ENCODE peak calls at places on chromosomes 16 and 17, in six cellular contexts. One of them, this sample, is unnamed.

GRCh38 chr16:85565796-85566501 is 47.2 kb upstream of the GSE1 start:
- DNase-seq in vagina: no peak
- DNase-seq in stomach: no peak
- DNase-seq in A549: no peak
- DNase-seq in endothelial cell of umbilical vein: no peak
- DNase-seq in upper lobe of left lung: peak; percentile 80
- DNase-seq in this sample: no peak

GRCh38 chr16:31135535-31136286 is at the start of gene PRSS8:
- DNase-seq in vagina: no peak
- DNase-seq in stomach: peak; percentile 96
- DNase-seq in A549: no peak
- DNase-seq in endothelial cell of umbilical vein: no peak
- DNase-seq in upper lobe of left lung: peak; percentile 95
- DNase-seq in this sample: no peak

GRCh38 chr16:63346000-63346399 is 1309.8 kb upstream of the CDH8 start:
- DNase-seq in vagina: no peak
- DNase-seq in stomach: no peak
- DNase-seq in A549: no peak
- DNase-seq in endothelial cell of umbilical vein: no peak
- DNase-seq in upper lobe of left lung: no peak
- DNase-seq in this sample: no peak

GRCh38 chr16:58049697-58050185 is 24.2 kb downstream of the MMP15 start:
- DNase-seq in vagina: no peak
- DNase-seq in stomach: no peak
- DNase-seq in A549: no peak
- DNase-seq in endothelial cell of umbilical vein: no peak
- DNase-seq in upper lobe of left lung: no peak
- DNase-seq in this sample: no peak

GRCh38 chr17:74190807-74191206 is 12.7 kb upstream of the RPL38 start:
- DNase-seq in vagina: no peak
- DNase-seq in stomach: no peak
- DNase-seq in A549: no peak
- DNase-seq in endothelial cell of umbilical vein: no peak
- DNase-seq in upper lobe of left lung: no peak
- DNase-seq in this sample: no peak

GRCh38 chr16:31141489-31142108 is 6.1 kb upstream of the PRSS8 start:
- DNase-seq in vagina: peak; percentile 92
- DNase-seq in stomach: no peak
- DNase-seq in A549: no peak
- DNase-seq in endothelial cell of umbilical vein: no peak
- DNase-seq in upper lobe of left lung: peak; percentile 74
- DNase-seq in this sample: no peak

GRCh38 chr16:67093098-67093732 is 16.5 kb upstream of the PHAF1 start:
- DNase-seq in vagina: no peak
- DNase-seq in stomach: no peak
- DNase-seq in A549: no peak
- DNase-seq in endothelial cell of umbilical vein: no peak
- DNase-seq in upper lobe of left lung: no peak
- DNase-seq in this sample: no peak

GRCh38 chr17:82374626-82375331 is 3.2 kb downstream of the UTS2R start:
- DNase-seq in vagina: no peak
- DNase-seq in stomach: no peak
- DNase-seq in A549: no peak
- DNase-seq in endothelial cell of umbilical vein: no peak
- DNase-seq in upper lobe of left lung: peak; percentile 82
- DNase-seq in this sample: no peak

GRCh38 chr16:57533618-57534336 is 2.6 kb downstream of the CCDC102A start:
- DNase-seq in vagina: no peak
- DNase-seq in stomach: peak; percentile 34
- DNase-seq in A549: no peak
- DNase-seq in endothelial cell of umbilical vein: peak; percentile 15
- DNase-seq in upper lobe of left lung: no peak
- DNase-seq in this sample: peak; percentile 33

GRCh38 chr17:50117202-50118040 is 12.5 kb downstream of the SAMD14 start:
- DNase-seq in vagina: no peak
- DNase-seq in stomach: peak; percentile 74
- DNase-seq in A549: peak; percentile 78
- DNase-seq in endothelial cell of umbilical vein: peak; percentile 60
- DNase-seq in upper lobe of left lung: peak; percentile 94
- DNase-seq in this sample: peak; percentile 83

GRCh38 chr17:31721291-31722025 is 137.6 kb downstream of the COPRS start:
- DNase-seq in vagina: no peak
- DNase-seq in stomach: no peak
- DNase-seq in A549: no peak
- DNase-seq in endothelial cell of umbilical vein: no peak
- DNase-seq in upper lobe of left lung: no peak
- DNase-seq in this sample: no peak
- TF ChIP-seq POLR2A in vagina: no peak
- TF ChIP-seq POLR2A in stomach: no peak
- TF ChIP-seq POLR2A in A549: no peak
- TF ChIP-seq POLR2A in endothelial cell of umbilical vein: no peak
- TF ChIP-seq POLR2A in upper lobe of left lung: no peak
- TF ChIP-seq POLR2A in this sample: no peak

GRCh38 chr16:28537076-28537475 is 1.7 kb downstream of the NUPR1 start:
- DNase-seq in vagina: no peak
- DNase-seq in stomach: no peak
- DNase-seq in A549: no peak
- DNase-seq in endothelial cell of umbilical vein: no peak
- DNase-seq in upper lobe of left lung: no peak
- DNase-seq in this sample: no peak

GRCh38 chr16:28534542-28535373 is 4.0 kb downstream of the NUPR1 start:
- DNase-seq in vagina: no peak
- DNase-seq in stomach: peak; percentile 47
- DNase-seq in A549: no peak
- DNase-seq in endothelial cell of umbilical vein: no peak
- DNase-seq in upper lobe of left lung: no peak
- DNase-seq in this sample: peak; percentile 93

GRCh38 chr16:28543072-28543471 is 4.3 kb upstream of the NUPR1 start:
- DNase-seq in vagina: no peak
- DNase-seq in stomach: peak; percentile 69
- DNase-seq in A549: no peak
- DNase-seq in endothelial cell of umbilical vein: no peak
- DNase-seq in upper lobe of left lung: no peak
- DNase-seq in this sample: peak; percentile 76

GRCh38 chr16:28537964-28538732 is 626 bp downstream of the NUPR1 start:
- DNase-seq in vagina: no peak
- DNase-seq in stomach: peak; percentile 30
- DNase-seq in A549: no peak
- DNase-seq in endothelial cell of umbilical vein: no peak
- DNase-seq in upper lobe of left lung: peak; percentile 59
- DNase-seq in this sample: no peak

GRCh38 chr16:28538733-28539596 is at the start of gene NUPR1:
- DNase-seq in vagina: peak; percentile 99
- DNase-seq in stomach: peak; percentile 95
- DNase-seq in A549: peak; percentile 63
- DNase-seq in endothelial cell of umbilical vein: peak; percentile 62
- DNase-seq in upper lobe of left lung: peak; percentile 78
- DNase-seq in this sample: no peak
- TF ChIP-seq POLR2A in vagina: no peak
- TF ChIP-seq POLR2A in stomach: peak; percentile 62
- TF ChIP-seq POLR2A in A549: no peak
- TF ChIP-seq POLR2A in endothelial cell of umbilical vein: no peak
- TF ChIP-seq POLR2A in upper lobe of left lung: no peak
- TF ChIP-seq POLR2A in this sample: no peak

DNA sequence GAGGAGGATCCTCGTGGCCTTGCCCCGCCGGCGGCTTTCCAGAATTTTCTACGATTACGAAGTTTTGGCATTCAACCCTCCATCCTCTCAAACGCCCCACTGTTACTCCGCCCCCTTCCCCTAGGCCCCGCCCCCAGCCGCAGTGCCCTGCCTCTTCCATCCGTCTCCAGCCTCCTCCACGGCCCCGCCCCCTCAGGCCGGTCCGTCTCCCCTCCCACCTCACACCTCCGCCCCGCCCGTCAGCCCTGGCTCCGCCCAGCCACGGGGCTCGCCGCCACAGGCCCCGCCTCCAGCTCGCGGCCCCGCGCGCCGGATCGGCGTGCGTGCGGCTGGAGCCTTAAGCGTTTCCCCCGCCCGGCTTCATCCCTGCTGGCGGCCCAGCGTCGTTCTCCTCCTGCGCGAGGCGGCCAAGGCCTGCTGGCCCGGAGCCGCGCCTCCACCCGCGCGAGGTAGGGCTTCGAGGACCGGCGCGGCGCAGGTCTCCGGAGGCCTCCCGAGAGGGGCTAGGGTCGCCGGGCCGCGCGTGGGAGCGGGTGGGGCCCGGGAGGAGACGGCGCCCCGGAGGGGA is at the start of the genes C17orf67 and DGKE:
- DNase-seq in vagina: peak; percentile 99
- DNase-seq in stomach: peak; percentile 99
- DNase-seq in A549: peak; percentile 85
- DNase-seq in endothelial cell of umbilical vein: peak; percentile 97
- DNase-seq in upper lobe of left lung: peak; percentile 99
- DNase-seq in this sample: peak; percentile 95
- TF ChIP-seq POLR2A in vagina: no peak
- TF ChIP-seq POLR2A in stomach: no peak
- TF ChIP-seq POLR2A in A549: peak; percentile 87
- TF ChIP-seq POLR2A in endothelial cell of umbilical vein: peak; percentile 56
- TF ChIP-seq POLR2A in upper lobe of left lung: no peak
- TF ChIP-seq POLR2A in this sample: peak; percentile 56

GRCh38 chr16:78500659-78501226 is 401.3 kb downstream of the WWOX start:
- DNase-seq in vagina: no peak
- DNase-seq in stomach: no peak
- DNase-seq in A549: no peak
- DNase-seq in endothelial cell of umbilical vein: no peak
- DNase-seq in upper lobe of left lung: no peak
- DNase-seq in this sample: no peak
- TF ChIP-seq POLR2A in vagina: no peak
- TF ChIP-seq POLR2A in stomach: no peak
- TF ChIP-seq POLR2A in A549: no peak
- TF ChIP-seq POLR2A in endothelial cell of umbilical vein: no peak
- TF ChIP-seq POLR2A in upper lobe of left lung: no peak
- TF ChIP-seq POLR2A in this sample: no peak

GRCh38 chr17:59840329-59840907 is 52.3 kb downstream of the TUBD1 start:
- DNase-seq in vagina: no peak
- DNase-seq in stomach: no peak
- DNase-seq in A549: no peak
- DNase-seq in endothelial cell of umbilical vein: peak; percentile 40
- DNase-seq in upper lobe of left lung: no peak
- DNase-seq in this sample: no peak
- TF ChIP-seq POLR2A in vagina: no peak
- TF ChIP-seq POLR2A in stomach: no peak
- TF ChIP-seq POLR2A in A549: no peak
- TF ChIP-seq POLR2A in endothelial cell of umbilical vein: peak; percentile 79
- TF ChIP-seq POLR2A in upper lobe of left lung: no peak
- TF ChIP-seq POLR2A in this sample: no peak

GRCh38 chr17:9241371-9241712 is 220.0 kb downstream of the NTN1 start:
- DNase-seq in vagina: no peak
- DNase-seq in stomach: peak; percentile 28
- DNase-seq in A549: no peak
- DNase-seq in endothelial cell of umbilical vein: no peak
- DNase-seq in upper lobe of left lung: peak; percentile 51
- DNase-seq in this sample: no peak

GRCh38 chr17:9242497-9242881 is 221.2 kb downstream of the NTN1 start:
- DNase-seq in vagina: no peak
- DNase-seq in stomach: no peak
- DNase-seq in A549: no peak
- DNase-seq in endothelial cell of umbilical vein: no peak
- DNase-seq in upper lobe of left lung: peak; percentile 67
- DNase-seq in this sample: no peak

GRCh38 chr17:9242983-9243382 is 221.7 kb downstream of the NTN1 start:
- DNase-seq in vagina: no peak
- DNase-seq in stomach: no peak
- DNase-seq in A549: no peak
- DNase-seq in endothelial cell of umbilical vein: no peak
- DNase-seq in upper lobe of left lung: no peak
- DNase-seq in this sample: no peak

GRCh38 chr17:9240659-9241370 is 219.5 kb downstream of the NTN1 start:
- DNase-seq in vagina: no peak
- DNase-seq in stomach: peak; percentile 47
- DNase-seq in A549: no peak
- DNase-seq in endothelial cell of umbilical vein: peak; percentile 39
- DNase-seq in upper lobe of left lung: peak; percentile 82
- DNase-seq in this sample: no peak

GRCh38 chr17:9241774-9242496 is 220.6 kb downstream of the NTN1 start:
- DNase-seq in vagina: no peak
- DNase-seq in stomach: no peak
- DNase-seq in A549: no peak
- DNase-seq in endothelial cell of umbilical vein: no peak
- DNase-seq in upper lobe of left lung: peak; percentile 49
- DNase-seq in this sample: no peak
- TF ChIP-seq POLR2A in vagina: no peak
- TF ChIP-seq POLR2A in stomach: no peak
- TF ChIP-seq POLR2A in A549: no peak
- TF ChIP-seq POLR2A in endothelial cell of umbilical vein: no peak
- TF ChIP-seq POLR2A in upper lobe of left lung: no peak
- TF ChIP-seq POLR2A in this sample: no peak

GRCh38 chr16:83420206-83420760 is 387.5 kb upstream of the HSBP1 start:
- DNase-seq in vagina: no peak
- DNase-seq in stomach: no peak
- DNase-seq in A549: no peak
- DNase-seq in endothelial cell of umbilical vein: peak; percentile 22
- DNase-seq in upper lobe of left lung: no peak
- DNase-seq in this sample: peak; percentile 46
- TF ChIP-seq POLR2A in vagina: no peak
- TF ChIP-seq POLR2A in stomach: no peak
- TF ChIP-seq POLR2A in A549: no peak
- TF ChIP-seq POLR2A in endothelial cell of umbilical vein: no peak
- TF ChIP-seq POLR2A in upper lobe of left lung: no peak
- TF ChIP-seq POLR2A in this sample: no peak

GRCh38 chr17:77088455-77089117 is 52.2 kb upstream of the SEC14L1 start:
- DNase-seq in vagina: peak; percentile 95
- DNase-seq in stomach: peak; percentile 90
- DNase-seq in A549: peak; percentile 99
- DNase-seq in endothelial cell of umbilical vein: peak; percentile 96
- DNase-seq in upper lobe of left lung: peak; percentile 92
- DNase-seq in this sample: peak; percentile 96
- TF ChIP-seq POLR2A in vagina: no peak
- TF ChIP-seq POLR2A in stomach: peak; percentile 14
- TF ChIP-seq POLR2A in A549: peak; percentile 88
- TF ChIP-seq POLR2A in endothelial cell of umbilical vein: peak; percentile 80
- TF ChIP-seq POLR2A in upper lobe of left lung: no peak
- TF ChIP-seq POLR2A in this sample: peak; percentile 62

GRCh38 chr16:3036726-3037315 is at the start of gene BICDL2:
- DNase-seq in vagina: no peak
- DNase-seq in stomach: peak; percentile 74
- DNase-seq in A549: no peak
- DNase-seq in endothelial cell of umbilical vein: no peak
- DNase-seq in upper lobe of left lung: peak; percentile 90
- DNase-seq in this sample: no peak
- TF ChIP-seq POLR2A in vagina: no peak
- TF ChIP-seq POLR2A in stomach: no peak
- TF ChIP-seq POLR2A in A549: no peak
- TF ChIP-seq POLR2A in endothelial cell of umbilical vein: no peak
- TF ChIP-seq POLR2A in upper lobe of left lung: no peak
- TF ChIP-seq POLR2A in this sample: no peak

This sample was measured in NB4.